ENCODE peak calls at places on chromosomes 1 and 21, in five cellular contexts. One of them, this sample, is unnamed.

GRCh38 chr1:81937791-81938450 is 137.2 kb downstream of the ADGRL2 start:
- DNase-seq in sigmoid colon: no peak
- DNase-seq in heart right ventricle: no peak
- DNase-seq in heart left ventricle: no peak
- DNase-seq in tibial artery: no peak
- DNase-seq in this sample: no peak

GRCh38 chr1:161954466-161954865 is 69.2 kb downstream of the OLFML2B start:
- DNase-seq in sigmoid colon: no peak
- DNase-seq in heart right ventricle: no peak
- DNase-seq in heart left ventricle: no peak
- DNase-seq in tibial artery: no peak
- DNase-seq in this sample: no peak

GRCh38 chr1:230641346-230641745 is 935 bp upstream of the COG2 start:
- DNase-seq in sigmoid colon: no peak
- DNase-seq in heart right ventricle: no peak
- DNase-seq in heart left ventricle: no peak
- DNase-seq in tibial artery: no peak
- DNase-seq in this sample: no peak

GRCh38 chr1:157279157-157280140 is 141.3 kb upstream of the ETV3 start:
- DNase-seq in sigmoid colon: no peak
- DNase-seq in heart right ventricle: no peak
- DNase-seq in heart left ventricle: no peak
- DNase-seq in tibial artery: no peak
- DNase-seq in this sample: no peak

GRCh38 chr1:89842547-89843278 is 21.9 kb downstream of the LRRC8D start:
- DNase-seq in sigmoid colon: no peak
- DNase-seq in heart right ventricle: no peak
- DNase-seq in heart left ventricle: peak
- DNase-seq in tibial artery: no peak
- DNase-seq in this sample: no peak

GRCh38 chr21:35086357-35086756 is 37.3 kb upstream of the RUNX1 start:
- DNase-seq in sigmoid colon: no peak
- DNase-seq in heart right ventricle: no peak
- DNase-seq in heart left ventricle: no peak
- DNase-seq in tibial artery: no peak
- DNase-seq in this sample: no peak

GRCh38 chr21:44531606-44532128 is 8.3 kb downstream of the KRTAP10-1 start:
- DNase-seq in sigmoid colon: peak
- DNase-seq in heart right ventricle: no peak
- DNase-seq in heart left ventricle: no peak
- DNase-seq in tibial artery: peak
- DNase-seq in this sample: no peak

GRCh38 chr1:240169188-240169587 is 77.5 kb downstream of the FMN2 start:
- DNase-seq in sigmoid colon: no peak
- DNase-seq in heart right ventricle: no peak
- DNase-seq in heart left ventricle: no peak
- DNase-seq in tibial artery: no peak
- DNase-seq in this sample: no peak

DNA sequence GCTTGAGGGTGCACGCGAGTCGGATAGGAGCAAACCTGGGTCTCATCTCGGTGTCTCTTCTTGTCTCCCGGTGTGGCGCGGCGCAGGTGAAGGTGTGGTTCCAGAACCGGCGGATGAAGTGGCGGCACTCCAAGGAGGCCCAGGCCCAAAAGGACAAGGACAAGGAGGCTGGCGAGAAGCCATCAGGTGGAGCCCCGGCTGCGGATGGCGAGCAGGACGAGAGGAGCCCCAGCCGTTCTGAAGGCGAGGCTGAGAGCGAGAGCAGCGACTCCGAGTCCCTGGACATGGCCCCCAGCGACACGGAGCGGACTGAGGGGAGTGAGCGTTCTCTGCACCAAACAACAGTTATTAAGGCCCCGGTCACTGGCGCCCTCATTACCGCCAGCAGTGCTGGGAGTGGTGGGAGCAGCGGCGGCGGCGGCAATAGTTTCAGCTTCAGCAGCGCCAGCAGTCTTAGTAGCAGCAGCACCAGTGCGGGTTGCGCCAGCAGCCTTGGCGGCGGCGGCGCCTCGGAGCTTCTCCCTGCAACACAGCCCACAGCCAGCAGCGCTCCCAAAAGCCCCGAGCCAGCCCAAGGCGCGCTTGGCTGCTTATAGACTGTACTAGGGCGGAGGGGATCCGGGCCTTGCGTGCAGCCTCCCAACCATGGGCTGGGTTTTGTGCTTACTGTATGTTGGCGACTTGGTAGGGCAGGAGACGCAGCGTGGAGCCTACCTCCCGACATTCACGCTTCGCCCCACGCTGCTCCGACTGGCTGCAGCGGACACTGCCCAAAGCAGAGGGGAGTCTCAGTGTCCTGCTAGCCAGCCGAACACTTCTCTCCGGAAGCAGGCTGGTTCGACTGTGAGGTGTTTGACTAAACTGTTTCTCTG is 5.1 kb downstream of the HLX start:
- DNase-seq in sigmoid colon: no peak
- DNase-seq in heart right ventricle: peak
- DNase-seq in heart left ventricle: peak
- DNase-seq in tibial artery: no peak
- DNase-seq in this sample: no peak
- TF ChIP-seq CTCF in sigmoid colon: no peak
- TF ChIP-seq CTCF in heart right ventricle: no peak
- TF ChIP-seq CTCF in heart left ventricle: no peak
- TF ChIP-seq CTCF in tibial artery: no peak
- TF ChIP-seq CTCF in this sample: no peak

GRCh38 chr1:163834778-163835177 is 513.0 kb downstream of the NUF2 start:
- DNase-seq in sigmoid colon: no peak
- DNase-seq in heart right ventricle: no peak
- DNase-seq in heart left ventricle: no peak
- DNase-seq in tibial artery: no peak
- DNase-seq in this sample: no peak
- TF ChIP-seq CTCF in sigmoid colon: no peak
- TF ChIP-seq CTCF in heart right ventricle: no peak
- TF ChIP-seq CTCF in heart left ventricle: no peak
- TF ChIP-seq CTCF in tibial artery: no peak
- TF ChIP-seq CTCF in this sample: no peak

GRCh38 chr1:111904478-111905218 is 84.8 kb downstream of the KCND3 start:
- DNase-seq in sigmoid colon: no peak
- DNase-seq in heart right ventricle: peak
- DNase-seq in heart left ventricle: peak
- DNase-seq in tibial artery: no peak
- DNase-seq in this sample: no peak
- TF ChIP-seq CTCF in sigmoid colon: no peak
- TF ChIP-seq CTCF in heart right ventricle: no peak
- TF ChIP-seq CTCF in heart left ventricle: no peak
- TF ChIP-seq CTCF in tibial artery: no peak
- TF ChIP-seq CTCF in this sample: no peak

DNA sequence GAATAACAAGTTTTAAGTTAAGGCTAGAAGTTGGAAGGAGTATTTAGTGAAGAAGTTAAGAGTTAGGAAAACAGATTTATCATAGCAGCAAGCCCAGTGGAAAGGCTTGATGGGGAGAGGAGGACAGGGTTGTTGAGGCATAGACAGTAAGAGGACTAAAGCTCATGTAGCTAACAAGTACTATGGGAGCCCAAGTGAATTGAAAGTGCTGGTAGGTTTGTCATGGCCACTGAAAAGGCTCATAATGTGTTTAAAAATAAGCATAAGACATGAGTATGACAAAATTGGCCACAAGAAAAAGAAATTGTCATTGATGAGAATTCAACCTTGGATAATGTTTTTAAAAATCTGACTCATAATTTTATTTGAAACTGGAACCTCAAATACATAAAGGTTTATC is 49.2 kb upstream of the CRB1 start:
- DNase-seq in sigmoid colon: no peak
- DNase-seq in heart right ventricle: no peak
- DNase-seq in heart left ventricle: no peak
- DNase-seq in tibial artery: no peak
- DNase-seq in this sample: no peak
- TF ChIP-seq CTCF in sigmoid colon: no peak
- TF ChIP-seq CTCF in heart right ventricle: no peak
- TF ChIP-seq CTCF in heart left ventricle: no peak
- TF ChIP-seq CTCF in tibial artery: no peak
- TF ChIP-seq CTCF in this sample: no peak

DNA sequence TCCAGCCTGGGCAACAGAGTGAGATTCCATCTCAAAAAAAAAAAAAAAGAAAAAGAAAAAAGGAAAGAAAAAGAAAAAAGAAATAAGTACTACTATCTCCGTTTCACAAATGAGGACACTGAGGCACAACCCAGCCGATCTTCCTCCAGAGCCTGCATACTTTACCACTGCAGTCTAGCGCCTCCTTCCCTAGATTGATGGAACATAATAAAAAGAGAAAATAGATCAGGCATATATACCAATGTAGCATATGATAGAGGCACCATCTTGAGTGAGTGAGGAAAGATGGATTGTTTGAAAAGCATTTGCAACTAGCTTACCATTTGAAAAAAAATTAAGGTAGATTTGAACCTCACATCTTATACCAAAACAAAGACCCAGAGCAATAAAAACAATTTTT is 5.2 kb upstream of the DPM3 start:
- DNase-seq in sigmoid colon: no peak
- DNase-seq in heart right ventricle: no peak
- DNase-seq in heart left ventricle: no peak
- DNase-seq in tibial artery: no peak
- DNase-seq in this sample: no peak
- TF ChIP-seq CTCF in sigmoid colon: no peak
- TF ChIP-seq CTCF in heart right ventricle: no peak
- TF ChIP-seq CTCF in heart left ventricle: no peak
- TF ChIP-seq CTCF in tibial artery: no peak
- TF ChIP-seq CTCF in this sample: no peak